ENCODE peak calls at places on chromosomes 4 and X, in seven cellular contexts. T is activated T-cell treated with anti-CD3 and anti-CD28 coated beads for 24 hours; L is GM23248; Y is transverse colon; O is GM19239; C is stimulated activated effector memory CD8-positive, alpha-beta T cell treated with anti-CD3 and anti-CD28 coated beads, Interleukin-12 subunit alpha, Interleukin-12 subunit beta, amount 100 ng/mL, for 72 hours; J is natural killer cell. I is an unnamed sample.

GRCh38 chr4:180240670-180241069 is 2002.5 kb upstream of the TENM3 start:
- DNase-seq in T (no peak), L (no peak), Y (no peak), O (no peak), C (no peak), J (no peak), I (no peak)

GRCh38 chr4:32148120-32148666 is 1428.0 kb downstream of the PCDH7 start:
- DNase-seq in T (no peak), L (no peak), Y (no peak), O (no peak), C (no peak), J (no peak), I (no peak)

GRCh38 chr4:186854256-186854655 is 130.6 kb upstream of the FAT1 start:
- DNase-seq in T (no peak), L (no peak), Y (no peak), O (no peak), C (no peak), J (no peak), I (no peak)

GRCh38 chrX:149512225-149512885 is 7.2 kb upstream of the IDS start:
- DNase-seq in T (peak; percentile 38), L (peak; percentile 58), Y (peak; percentile 63), O (no peak), C (peak; percentile 68), J (peak; percentile 35), I (peak; percentile 64)

GRCh38 chr4:52098618-52099017 is 47.5 kb downstream of the SPATA18 start:
- DNase-seq in T (no peak), L (peak; percentile 24), Y (no peak), O (no peak), C (no peak), J (no peak), I (no peak)

GRCh38 chr4:184845367-184846011 is 19.7 kb upstream of the ACSL1 start:
- DNase-seq in T (no peak), L (peak; percentile 76), Y (no peak), O (no peak), C (no peak), J (no peak), I (no peak)

GRCh38 chr4:98733601-98734000 is 75.2 kb upstream of the TSPAN5 start:
- DNase-seq in T (no peak), L (no peak), Y (no peak), O (no peak), C (no peak), J (no peak), I (no peak)

GRCh38 chr4:185002784-185003183 is 15.5 kb upstream of the HELT start:
- DNase-seq in T (no peak), L (no peak), Y (no peak), O (no peak), C (no peak), J (no peak), I (no peak)

GRCh38 chrX:40152706-40153334 is 55.1 kb upstream of the BCOR start:
- DNase-seq in T (no peak), L (peak; percentile 62), Y (peak; percentile 52), O (no peak), C (no peak), J (no peak), I (no peak)

GRCh38 chrX:22424919-22425318 is 152.2 kb downstream of the CBLL2 start:
- DNase-seq in T (no peak), L (no peak), Y (no peak), O (no peak), C (no peak), J (no peak), I (no peak)

GRCh38 chr4:82005153-82005552 is 368.6 kb downstream of the HNRNPD start:
- DNase-seq in T (no peak), L (no peak), Y (no peak), O (no peak), C (no peak), J (no peak), I (no peak)

GRCh38 chrX:88604433-88605221 is 142.4 kb upstream of the CPXCR1 start:
- DNase-seq in T (no peak), L (no peak), Y (no peak), O (no peak), C (no peak), J (no peak), I (peak; percentile 84)

GRCh38 chrX:23902419-23902818 is 5.3 kb downstream of the APOO start:
- DNase-seq in T (no peak), L (peak; percentile 72), Y (no peak), O (no peak), C (no peak), J (no peak), I (no peak)

GRCh38 chr4:106264331-106264728 is 51.7 kb downstream of the TBCK start:
- DNase-seq in T (no peak), L (no peak), Y (no peak), O (no peak), C (no peak), J (no peak), I (peak; percentile 54)

GRCh38 chr4:184370711-184371389 is 103.5 kb downstream of the IRF2 start:
- DNase-seq in T (no peak), L (peak; percentile 36), Y (no peak), O (no peak), C (no peak), J (no peak), I (no peak)

GRCh38 chr4:14844059-14844458 is 158.2 kb upstream of the CPEB2 start:
- DNase-seq in T (no peak), L (no peak), Y (no peak), O (no peak), C (no peak), J (no peak), I (no peak)

GRCh38 chrX:150035531-150035930 is 97.2 kb upstream of the EOLA2 start:
- DNase-seq in T (no peak), L (peak; percentile 64), Y (no peak), O (no peak), C (no peak), J (no peak), I (no peak)

GRCh38 chr4:89704651-89705395 is 132.1 kb downstream of the SNCA start:
- DNase-seq in T (no peak), L (no peak), Y (no peak), O (no peak), C (no peak), J (no peak), I (no peak)

GRCh38 chr4:141636077-141636770 is at the start of gene IL15:
- DNase-seq in T (peak; percentile 55), L (peak; percentile 78), Y (peak; percentile 90), O (peak; percentile 68), C (peak; percentile 84), J (peak; percentile 53), I (peak; percentile 49)